ENCODE peak calls at places on chromosomes 7 and 10, in seven cellular contexts. F is WERI-Rb-1, C is cardiac fibroblast, M is fibroblast of the aortic adventitia, R is tibial nerve, G is brain microvascular endothelial cell, I is left lung. X is an unnamed sample.

GRCh38 chr7:94700926-94701554 is 45.1 kb upstream of the SGCE start:
- DNase-seq in C (peak), M (no peak), R (no peak), F (no peak), G (peak), I (no peak), X (no peak)

GRCh38 chr7:12712236-12712635 is 24.8 kb downstream of the ARL4A start:
- DNase-seq in C (no peak), R (no peak), G (no peak), F (no peak), M (no peak), I (no peak), X (no peak)

GRCh38 chr7:148708026-148708685 is 9.5 kb downstream of the CUL1 start:
- DNase-seq in F (no peak), G (no peak), C (no peak), M (no peak), R (no peak), I (peak), X (no peak)

GRCh38 chr10:100989088-100989487 is 1.7 kb downstream of the TWNK start:
- DNase-seq in G (no peak), R (no peak), I (no peak), C (no peak), F (no peak), M (no peak), X (no peak)

GRCh38 chr10:58743466-58744115 is 230.9 kb downstream of the BICC1 start:
- DNase-seq in M (peak), F (no peak), R (no peak), I (no peak), C (peak), G (peak), X (no peak)

GRCh38 chr7:88090671-88091070 is 129.2 kb downstream of the SRI start:
- DNase-seq in I (no peak), M (no peak), C (no peak), F (no peak), R (no peak), G (no peak), X (no peak)

GRCh38 chr7:26429168-26429567 is 137.5 kb downstream of the SNX10 start:
- DNase-seq in M (no peak), F (no peak), C (no peak), R (no peak), G (no peak), I (no peak), X (no peak)

GRCh38 chr7:116522247-116522646 is 2.6 kb upstream of the CAV1 start:
- DNase-seq in G (peak), I (no peak), F (no peak), M (peak), C (peak), R (no peak), X (no peak)

GRCh38 chr7:44153948-44154335 is 12.8 kb upstream of the MYL7 start:
- DNase-seq in G (no peak), R (no peak), C (no peak), F (no peak), I (no peak), M (no peak), X (no peak)

GRCh38 chr7:78141533-78142281 is 343.1 kb downstream of the PHTF2 start:
- DNase-seq in F (no peak), I (no peak), G (no peak), C (peak), R (no peak), M (peak), X (no peak)

GRCh38 chr10:92847185-92847864 is 995 bp upstream of the EXOC6 start:
- DNase-seq in M (no peak), C (peak), I (no peak), F (no peak), G (peak), R (no peak), X (no peak)

GRCh38 chr10:92849234-92849525 is 860 bp downstream of the EXOC6 start:
- DNase-seq in R (no peak), I (no peak), F (no peak), M (peak), C (peak), G (no peak), X (no peak)

GRCh38 chr10:92848037-92848440 is 281 bp upstream of the EXOC6 start:
- DNase-seq in R (no peak), C (no peak), G (no peak), F (no peak), I (no peak), M (no peak), X (no peak)

GRCh38 chr10:92849576-92850090 is 1.3 kb downstream of the EXOC6 start:
- DNase-seq in C (no peak), F (no peak), I (no peak), M (no peak), R (no peak), G (no peak), X (no peak)

DNA sequence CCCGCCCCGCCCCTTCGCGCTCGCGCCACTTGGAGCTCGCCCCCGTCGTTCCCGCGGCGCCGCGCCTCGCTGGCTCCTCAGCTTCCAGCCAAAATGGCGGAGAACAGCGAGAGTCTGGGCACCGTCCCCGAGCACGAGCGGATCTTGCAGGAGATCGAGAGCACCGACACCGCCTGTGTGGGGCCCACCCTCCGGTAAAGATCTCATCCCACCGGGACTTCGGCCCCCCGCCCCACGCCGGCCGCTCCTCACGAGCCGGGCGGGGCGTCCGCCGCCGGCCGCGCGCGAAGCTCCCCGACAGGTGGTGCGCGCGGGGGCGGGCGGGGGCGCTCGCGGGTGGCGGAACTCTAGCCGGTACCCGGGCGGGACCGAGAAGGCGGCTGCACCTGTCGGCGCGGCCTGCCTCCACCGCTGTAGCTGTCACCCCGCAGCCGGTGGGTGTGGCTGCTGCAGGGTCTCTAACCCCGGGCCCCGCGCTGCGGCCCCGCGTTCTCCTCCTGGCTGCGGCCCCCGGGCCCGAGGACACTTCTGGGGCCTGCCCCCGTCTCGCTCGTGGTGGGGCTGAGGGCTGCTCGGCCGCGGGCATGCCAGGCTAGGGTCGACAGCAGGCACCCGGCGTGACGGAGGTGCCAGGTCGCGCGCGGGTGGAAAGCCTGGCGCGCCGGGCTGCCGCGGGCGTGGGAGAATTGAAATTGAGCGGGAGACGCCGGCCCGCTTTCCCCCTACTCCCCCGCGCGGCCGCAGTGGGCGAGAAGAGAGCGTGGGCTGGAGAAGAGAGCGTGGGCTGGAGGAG is at the start of gene EXOC6:
- DNase-seq in I (peak), G (peak), M (peak), R (peak), C (peak), F (peak), X (peak)
- TF ChIP-seq CTCF in I (no peak), G (no peak), M (no peak), R (peak), C (no peak), F (no peak), X (peak)

DNA sequence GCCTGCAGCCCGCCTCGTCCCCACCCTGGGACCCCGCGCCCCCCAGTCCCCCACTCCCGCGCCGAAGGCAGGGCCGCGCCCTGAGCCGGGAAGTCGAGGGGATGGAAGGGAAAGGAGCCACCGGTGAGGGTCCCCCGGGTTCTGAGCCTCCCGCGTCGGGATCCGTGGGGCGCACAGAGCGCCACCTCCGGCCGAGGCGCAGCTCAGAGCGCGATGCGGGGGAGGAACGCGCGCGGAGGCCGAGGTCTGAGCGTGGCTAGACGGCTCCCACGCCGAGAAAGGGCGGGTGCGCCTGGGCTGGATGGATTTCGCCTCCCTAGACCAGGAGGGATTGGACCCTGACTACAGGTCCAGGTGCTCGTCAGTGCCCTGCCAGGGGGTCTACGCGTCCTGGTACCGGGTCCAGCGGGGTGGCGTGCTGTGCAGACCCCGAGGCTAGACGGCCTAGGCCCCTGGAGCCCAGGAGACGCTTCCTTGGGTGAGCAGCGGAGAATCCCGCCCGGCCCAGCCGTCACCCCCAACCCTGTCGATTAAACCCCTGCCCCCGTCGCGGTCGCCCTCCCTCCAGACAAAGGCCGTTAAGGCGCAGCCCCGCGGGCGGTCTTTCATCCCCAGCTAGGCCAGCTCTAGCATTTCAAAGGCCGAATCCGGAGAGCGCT is 986 bp upstream of the PDGFA start:
- DNase-seq in R (no peak), F (no peak), C (no peak), M (no peak), I (no peak), G (no peak), X (no peak)
- TF ChIP-seq CTCF in R (no peak), F (peak), C (no peak), M (no peak), I (no peak), G (peak), X (peak)

GRCh38 chr10:117710181-117710798 is 167.7 kb downstream of the EMX2 start:
- DNase-seq in R (no peak), M (no peak), F (peak), C (no peak), G (no peak), I (no peak), X (no peak)
- TF ChIP-seq CTCF in R (no peak), M (no peak), F (peak), C (no peak), G (no peak), I (no peak), X (no peak)

DNA sequence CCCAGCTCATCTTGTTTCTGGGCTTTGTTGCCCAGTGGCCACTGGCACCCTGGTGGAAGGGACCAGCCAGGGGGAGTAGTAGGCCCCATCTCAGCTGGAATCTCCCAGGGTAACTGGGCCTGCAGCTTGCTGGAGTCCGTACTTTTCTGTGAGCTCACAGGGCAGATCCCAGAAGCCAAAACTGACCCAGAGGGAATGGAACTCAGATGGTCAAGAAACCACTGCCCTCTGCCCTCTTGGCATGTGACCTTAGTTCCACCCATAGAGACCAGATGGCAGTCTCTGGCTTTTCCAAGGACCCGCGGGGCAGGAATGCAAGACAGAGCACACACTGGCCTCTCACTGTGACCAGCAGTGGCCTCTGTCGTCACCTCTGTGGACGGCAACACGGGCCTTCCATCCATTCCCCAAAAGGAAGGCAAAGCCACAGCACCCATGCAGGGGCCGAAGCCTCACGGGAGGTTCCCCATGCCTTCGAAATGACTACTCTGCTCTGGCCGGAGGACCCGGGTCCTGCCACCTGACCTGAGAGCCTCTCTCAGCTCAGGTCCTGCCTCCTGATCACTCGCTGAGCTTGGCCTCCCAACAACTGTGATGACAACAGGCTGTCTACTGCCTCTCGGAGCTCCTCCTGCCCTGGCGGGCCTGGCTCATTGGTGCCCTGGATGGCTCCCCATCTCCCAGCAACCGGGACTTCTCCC is 30.0 kb downstream of the MYL10 start:
- DNase-seq in C (no peak), F (peak), G (no peak), R (no peak), I (no peak), M (no peak), X (no peak)
- TF ChIP-seq CTCF in C (no peak), F (no peak), G (no peak), R (no peak), I (no peak), M (no peak), X (no peak)

GRCh38 chr7:85229544-85229943 is 42.7 kb upstream of the SEMA3D start:
- DNase-seq in I (no peak), C (no peak), G (no peak), M (no peak), F (no peak), R (no peak), X (no peak)
- TF ChIP-seq CTCF in I (no peak), C (no peak), G (no peak), M (no peak), F (no peak), R (no peak), X (no peak)

GRCh38 chr7:14734839-14735321 is 167.7 kb downstream of the DGKB start:
- DNase-seq in G (no peak), I (peak), F (peak), C (no peak), M (no peak), R (no peak), X (no peak)
- TF ChIP-seq CTCF in G (peak), I (no peak), F (peak), C (peak), M (no peak), R (no peak), X (no peak)

DNA sequence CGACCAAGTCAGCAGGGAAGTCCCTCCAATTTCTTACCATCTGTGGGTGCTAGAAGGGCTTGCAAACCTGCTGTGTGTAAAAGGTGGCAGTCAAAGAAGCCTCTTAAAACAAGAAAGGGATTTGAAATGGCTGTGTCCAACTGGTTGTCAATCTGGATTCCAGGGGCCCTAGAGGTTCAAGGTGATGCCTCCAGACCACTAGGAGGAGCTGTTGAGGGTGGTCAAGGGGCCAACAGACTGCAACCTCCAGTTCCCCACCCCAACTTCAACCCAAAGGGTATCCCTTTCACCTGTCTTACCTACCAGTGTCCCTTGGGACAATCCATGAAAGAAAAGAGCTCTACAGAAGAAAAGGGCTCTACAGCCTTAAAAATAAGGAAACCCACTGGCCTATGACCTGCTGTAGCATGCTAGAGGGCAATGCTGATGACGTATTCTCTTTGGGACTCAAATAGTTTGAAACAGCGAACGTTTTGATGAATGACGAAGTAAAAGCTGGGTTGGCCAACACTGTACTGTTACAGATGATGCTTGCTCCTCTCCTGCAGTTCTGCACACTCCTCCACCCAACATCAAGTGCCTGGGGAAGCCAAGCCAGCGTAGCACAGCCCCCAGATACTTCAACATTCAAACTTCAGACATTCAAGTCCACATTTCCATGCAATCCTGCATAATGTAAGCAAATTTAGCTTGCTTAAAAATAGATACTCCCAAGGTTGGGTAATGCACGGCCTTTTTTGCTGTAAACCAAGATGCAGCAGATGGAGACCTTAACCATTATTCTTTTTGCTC is 46.0 kb upstream of the WDR11 start:
- DNase-seq in R (no peak), I (no peak), C (no peak), G (no peak), F (no peak), M (no peak), X (no peak)
- TF ChIP-seq CTCF in R (no peak), I (no peak), C (no peak), G (no peak), F (peak), M (no peak), X (peak)